ENCODE peak calls at places on chromosomes 4 and X, in eight cellular contexts. U, V, I, Y, M, C, Q and P are unnamed samples.

GRCh38 chr4:88158360-88159136 is at the start of gene ABCG2:
- DNase-seq in U (peak; percentile 41), V (peak; percentile 58), I (peak; percentile 61), Y (peak; percentile 75), M (peak; percentile 80), C (peak; percentile 48), Q (peak; percentile 55), P (peak; percentile 45)

GRCh38 chr4:118881512-118882146 is 7.0 kb upstream of the SYNPO2 start:
- DNase-seq in U (no peak), V (no peak), I (no peak), Y (no peak), M (no peak), C (no peak), Q (no peak), P (no peak)

GRCh38 chr4:171390626-171391025 is 422.6 kb upstream of the GALNTL6 start:
- DNase-seq in U (no peak), V (no peak), I (no peak), Y (no peak), M (no peak), C (no peak), Q (no peak), P (no peak)

GRCh38 chrX:103554687-103555417 is 30.5 kb upstream of the TCEAL4 start:
- DNase-seq in U (no peak), V (peak; percentile 24), I (no peak), Y (peak; percentile 24), M (peak; percentile 38), C (peak; percentile 79), Q (peak; percentile 28), P (peak; percentile 72)

GRCh38 chr4:48012819-48013218 is 3.7 kb downstream of the CNGA1 start:
- DNase-seq in U (no peak), V (no peak), I (no peak), Y (no peak), M (no peak), C (no peak), Q (peak; percentile 20), P (peak; percentile 13)

GRCh38 chr4:10083861-10084641 is 32.5 kb downstream of the WDR1 start:
- DNase-seq in U (no peak), V (peak; percentile 7), I (peak; percentile 55), Y (no peak), M (no peak), C (peak; percentile 34), Q (no peak), P (no peak)

GRCh38 chr4:37889849-37890500 is 909 bp upstream of the TBC1D1 start:
- DNase-seq in U (no peak), V (peak; percentile 26), I (no peak), Y (peak; percentile 1), M (no peak), C (no peak), Q (no peak), P (no peak)

GRCh38 chr4:174154455-174154854 is 129.0 kb downstream of the FBXO8 start:
- DNase-seq in U (peak; percentile 79), V (no peak), I (no peak), Y (peak; percentile 76), M (peak; percentile 94), C (no peak), Q (peak; percentile 80), P (peak; percentile 83)

GRCh38 chr4:74539043-74539790 is 94.3 kb downstream of the AREG start:
- DNase-seq in U (no peak), V (no peak), I (no peak), Y (no peak), M (no peak), C (no peak), Q (peak; percentile 34), P (peak; percentile 48)

GRCh38 chrX:37350034-37350365 is 836 bp downstream of the PRRG1 start:
- DNase-seq in U (peak; percentile 6), V (no peak), I (no peak), Y (peak; percentile 31), M (no peak), C (no peak), Q (peak; percentile 41), P (no peak)

GRCh38 chr4:123362103-123362502 is 34.5 kb upstream of the SPRY1 start:
- DNase-seq in U (no peak), V (no peak), I (no peak), Y (no peak), M (no peak), C (no peak), Q (no peak), P (no peak)

GRCh38 chrX:47430925-47431324 is 52.1 kb downstream of the ZNF41 start:
- DNase-seq in U (no peak), V (no peak), I (no peak), Y (no peak), M (no peak), C (no peak), Q (no peak), P (no peak)

GRCh38 chrX:11968991-11969390 is 169.3 kb upstream of the FRMPD4 start:
- DNase-seq in U (no peak), V (no peak), I (no peak), Y (peak; percentile 30), M (peak; percentile 37), C (no peak), Q (peak; percentile 69), P (peak; percentile 60)

GRCh38 chr4:147755567-147756295 is 23.8 kb downstream of the ARHGAP10 start:
- DNase-seq in U (no peak), V (no peak), I (no peak), Y (peak; percentile 83), M (peak; percentile 55), C (no peak), Q (peak; percentile 86), P (peak; percentile 44)

GRCh38 chrX:71301195-71301924 is at the start of gene ITGB1BP2:
- DNase-seq in U (peak; percentile 55), V (no peak), I (no peak), Y (peak; percentile 57), M (peak; percentile 68), C (no peak), Q (peak; percentile 67), P (peak; percentile 56)

GRCh38 chrX:23503835-23504539 is 163.3 kb upstream of the PRDX4 start:
- DNase-seq in U (peak; percentile 51), V (peak; percentile 59), I (no peak), Y (peak; percentile 66), M (peak; percentile 16), C (no peak), Q (peak; percentile 63), P (peak; percentile 71)

GRCh38 chrX:23505531-23506303 is 161.6 kb upstream of the PRDX4 start:
- DNase-seq in U (no peak), V (no peak), I (no peak), Y (no peak), M (no peak), C (no peak), Q (no peak), P (no peak)

GRCh38 chrX:23504540-23504884 is 162.8 kb upstream of the PRDX4 start:
- DNase-seq in U (no peak), V (no peak), I (no peak), Y (no peak), M (no peak), C (no peak), Q (no peak), P (no peak)

GRCh38 chrX:23501974-23502373 is 165.3 kb upstream of the PRDX4 start:
- DNase-seq in U (no peak), V (no peak), I (no peak), Y (no peak), M (peak; percentile 38), C (no peak), Q (no peak), P (no peak)

GRCh38 chrX:23504895-23505294 is 162.4 kb upstream of the PRDX4 start:
- DNase-seq in U (no peak), V (no peak), I (no peak), Y (no peak), M (no peak), C (no peak), Q (no peak), P (no peak)
- H3K4me3 ChIP-seq in U (no peak overlapping the region), V (no peak overlapping the region), I (no peak overlapping the region), Y (no peak overlapping the region), M (no peak overlapping the region), C (no peak overlapping the region), Q (no peak overlapping the region), P (no peak overlapping the region)

GRCh38 chrX:20378291-20378920 is 111.7 kb upstream of the RPS6KA3 start:
- DNase-seq in U (no peak), V (peak; percentile 60), I (no peak), Y (peak; percentile 31), M (no peak), C (peak; percentile 49), Q (no peak), P (no peak)

GRCh38 chrX:20382518-20383291 is 116.0 kb upstream of the RPS6KA3 start:
- DNase-seq in U (no peak), V (no peak), I (no peak), Y (no peak), M (no peak), C (no peak), Q (no peak), P (no peak)

GRCh38 chrX:20383487-20383886 is 116.8 kb upstream of the RPS6KA3 start:
- DNase-seq in U (no peak), V (no peak), I (no peak), Y (no peak), M (peak; percentile 33), C (no peak), Q (no peak), P (no peak)

GRCh38 chrX:20382082-20382481 is 115.4 kb upstream of the RPS6KA3 start:
- DNase-seq in U (no peak), V (no peak), I (no peak), Y (no peak), M (no peak), C (no peak), Q (no peak), P (no peak)
- H3K4me3 ChIP-seq in U (no peak overlapping the region), V (no peak overlapping the region), I (no peak overlapping the region), Y (no peak overlapping the region), M (no peak overlapping the region), C (no peak overlapping the region), Q (no peak overlapping the region), P (no peak overlapping the region)

GRCh38 chr4:23991444-23991843 is 101.6 kb upstream of the PPARGC1A start:
- DNase-seq in U (no peak), V (no peak), I (no peak), Y (no peak), M (no peak), C (no peak), Q (no peak), P (no peak)
- H3K4me3 ChIP-seq in U (no peak overlapping the region), V (no peak overlapping the region), I (no peak overlapping the region), Y (no peak overlapping the region), M (no peak overlapping the region), C (no peak overlapping the region), Q (no peak overlapping the region), P (no peak overlapping the region)

DNA sequence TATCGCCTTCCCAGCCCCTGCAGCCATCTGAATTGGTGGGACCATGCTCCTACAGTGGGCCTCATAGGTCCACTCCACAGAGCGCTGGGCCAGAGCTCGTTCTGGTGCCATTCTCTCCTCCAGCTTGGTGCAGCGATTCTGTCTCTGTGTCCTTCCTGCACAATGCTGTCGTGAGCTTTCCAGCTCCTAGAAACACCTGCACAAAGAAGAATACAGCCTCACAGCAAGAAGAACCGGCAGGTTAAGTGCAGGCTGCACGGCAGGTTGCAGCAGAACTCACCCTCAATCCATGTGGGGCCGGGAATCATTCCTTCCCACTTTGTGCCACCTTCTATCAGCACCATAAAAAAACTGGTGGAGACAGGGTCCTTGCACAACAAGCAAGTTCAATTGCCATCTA is 101.2 kb upstream of the ENPP6 start:
- DNase-seq in U (no peak), V (no peak), I (no peak), Y (no peak), M (no peak), C (no peak), Q (no peak), P (no peak)
- H3K4me3 ChIP-seq in U (no peak overlapping the region), V (no peak overlapping the region), I (no peak overlapping the region), Y (no peak overlapping the region), M (no peak overlapping the region), C (no peak overlapping the region), Q (no peak overlapping the region), P (no peak overlapping the region)